ENCODE peak calls at places on chromosomes 3 and 15, in eight cellular contexts. C is neural crest cell, K is mucosa of descending colon, D is Panc1, G is HFFc6, L is H9, V is fibroblast of lung, U is cardiac fibroblast. H is an unnamed sample.

GRCh38 chr15:72141171-72142084 is 23.2 kb downstream of the SENP8 start:
- DNase-seq in C (no peak), K (no peak), D (no peak), G (no peak), L (no peak), V (no peak), U (no peak), H (no peak)

GRCh38 chr3:24174637-24175036 is 229.6 kb downstream of the NR1D2 start:
- DNase-seq in C (no peak), K (no peak), D (no peak), G (no peak), L (no peak), V (no peak), U (no peak), H (no peak)

GRCh38 chr15:87871738-87872315 is 384.7 kb downstream of the NTRK3 start:
- DNase-seq in C (no peak), K (no peak), D (no peak), G (peak), L (no peak), V (peak), U (peak), H (no peak)

GRCh38 chr3:179768080-179768479 is 115.2 kb downstream of the USP13 start:
- DNase-seq in C (peak), K (peak), D (no peak), G (peak), L (peak), V (peak), U (peak), H (peak)

GRCh38 chr15:101407439-101407838 is 82.1 kb downstream of the PCSK6 start:
- DNase-seq in C (no peak), K (no peak), D (no peak), G (no peak), L (no peak), V (no peak), U (no peak), H (no peak)

GRCh38 chr15:78308422-78309021 is 9.1 kb upstream of the SKIC8 start:
- DNase-seq in C (peak), K (peak), D (peak), G (peak), L (peak), V (peak), U (peak), H (peak)

GRCh38 chr15:91942676-91943417 is 89.3 kb downstream of the SLCO3A1 start:
- DNase-seq in C (no peak), K (peak), D (no peak), G (peak), L (no peak), V (peak), U (peak), H (peak)

GRCh38 chr15:42549052-42549491 is 434 bp downstream of the HAUS2 start:
- DNase-seq in C (no peak), K (no peak), D (no peak), G (peak), L (no peak), V (peak), U (peak), H (no peak)

GRCh38 chr3:146152841-146153240 is 8.1 kb downstream of the PLOD2 start:
- DNase-seq in C (no peak), K (no peak), D (no peak), G (no peak), L (no peak), V (no peak), U (no peak), H (peak)

GRCh38 chr15:38560456-38560926 is 4.1 kb downstream of the RASGRP1 start:
- DNase-seq in C (no peak), K (no peak), D (no peak), G (no peak), L (no peak), V (no peak), U (no peak), H (no peak)

GRCh38 chr15:68310178-68310810 is 32.7 kb downstream of the FEM1B start:
- DNase-seq in C (no peak), K (no peak), D (no peak), G (no peak), L (peak), V (no peak), U (no peak), H (no peak)

GRCh38 chr3:141294848-141295247 is 63.2 kb downstream of the PXYLP1 start:
- DNase-seq in C (no peak), K (no peak), D (no peak), G (peak), L (no peak), V (peak), U (peak), H (no peak)

GRCh38 chr3:169295912-169296311 is 367.6 kb downstream of the MECOM start:
- DNase-seq in C (no peak), K (no peak), D (no peak), G (no peak), L (no peak), V (no peak), U (no peak), H (no peak)

GRCh38 chr3:11655188-11655928 is 11.6 kb upstream of the VGLL4 start:
- DNase-seq in C (no peak), K (no peak), D (no peak), G (no peak), L (peak), V (no peak), U (peak), H (peak)

DNA sequence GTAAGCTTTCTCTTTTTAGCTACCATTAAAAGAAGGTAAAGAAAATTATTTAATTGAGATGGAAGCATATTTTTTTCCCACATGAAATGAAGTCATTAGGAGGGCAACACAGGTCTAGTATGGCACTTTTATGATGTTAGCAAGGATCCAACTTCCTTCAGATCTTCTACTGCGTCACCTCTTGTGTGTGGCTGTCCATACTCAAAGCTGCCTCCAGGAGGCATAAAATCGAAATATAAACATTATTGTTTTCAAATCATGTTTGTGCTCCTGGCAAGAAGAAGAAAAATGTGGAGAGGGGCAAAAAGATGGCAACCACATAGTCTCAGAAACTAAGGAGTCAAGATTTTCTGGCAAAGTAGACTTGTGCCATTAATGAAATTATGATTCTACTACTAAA is 791.7 kb upstream of the EPHA6 start:
- DNase-seq in C (no peak), K (no peak), D (no peak), G (no peak), L (no peak), V (no peak), U (no peak), H (no peak)
- TF ChIP-seq CTCF in C (peak), K (no peak), D (no peak), G (no peak), L (peak), V (no peak), U (peak), H (no peak)

DNA sequence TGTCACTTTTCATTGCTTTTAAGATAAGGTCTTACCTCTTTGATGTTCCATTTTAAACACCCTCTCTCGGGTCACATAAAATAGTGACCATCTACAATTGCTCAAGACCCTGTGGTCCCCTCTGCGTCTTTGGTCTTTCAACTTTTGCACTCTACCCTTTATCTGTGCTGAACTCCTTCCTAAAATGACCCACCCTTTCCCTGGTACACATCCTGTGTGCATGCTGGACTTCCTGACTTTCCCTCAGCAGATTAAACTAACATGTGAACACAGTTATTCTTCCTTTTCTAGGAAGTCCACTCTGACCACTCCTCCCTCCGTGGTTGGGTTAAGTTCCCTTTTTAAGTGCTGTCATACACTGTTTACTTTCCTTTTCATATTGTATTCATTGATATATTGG is 414.2 kb downstream of the GABRB3 start:
- DNase-seq in C (no peak), K (no peak), D (no peak), G (no peak), L (no peak), V (no peak), U (no peak), H (no peak)
- TF ChIP-seq CTCF in C (no peak), K (no peak), D (no peak), G (no peak), L (no peak), V (no peak), U (no peak), H (no peak)

GRCh38 chr15:64162869-64163661 is at the start of gene PPIB:
- DNase-seq in C (peak), K (peak), D (peak), G (peak), L (peak), V (peak), U (peak), H (peak)
- TF ChIP-seq CTCF in C (peak), K (peak), D (peak), G (peak), L (peak), V (peak), U (peak), H (peak)

DNA sequence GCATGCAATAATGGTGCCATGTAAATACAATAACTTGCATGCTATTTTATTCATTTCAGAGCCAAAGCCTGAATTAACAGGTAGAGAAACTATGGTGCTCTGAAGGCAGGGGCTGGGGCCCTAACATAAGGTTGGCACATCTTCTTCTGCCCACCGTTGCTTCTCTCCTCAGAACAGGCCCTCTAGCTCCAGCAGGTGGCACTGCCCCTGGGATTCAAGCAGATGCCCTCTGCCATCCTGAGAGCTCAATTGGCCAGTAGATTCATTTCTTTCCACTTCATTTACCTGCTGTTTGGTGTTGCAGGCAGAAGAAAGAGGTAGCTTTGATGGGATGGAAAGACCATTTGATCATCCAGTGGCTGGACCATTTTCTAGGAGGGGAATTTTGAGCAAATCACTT is 130.5 kb downstream of the FOXB1 start:
- DNase-seq in C (no peak), K (peak), D (no peak), G (no peak), L (no peak), V (no peak), U (no peak), H (peak)
- TF ChIP-seq CTCF in C (no peak), K (no peak), D (peak), G (peak), L (peak), V (no peak), U (no peak), H (peak)

GRCh38 chr3:192916455-192917257 is 1.0 kb downstream of the MB21D2 start:
- DNase-seq in C (peak), K (peak), D (no peak), G (peak), L (peak), V (peak), U (peak), H (peak)
- TF ChIP-seq CTCF in C (peak), K (no peak), D (no peak), G (no peak), L (no peak), V (no peak), U (no peak), H (no peak)

GRCh38 chr3:167302710-167303109 is 77.4 kb downstream of the ZBBX start:
- DNase-seq in C (no peak), K (no peak), D (no peak), G (no peak), L (no peak), V (no peak), U (no peak), H (no peak)

GRCh38 chr3:167305340-167305739 is 74.8 kb downstream of the ZBBX start:
- DNase-seq in C (no peak), K (no peak), D (no peak), G (no peak), L (no peak), V (no peak), U (no peak), H (no peak)

GRCh38 chr3:167300210-167300609 is 79.9 kb downstream of the ZBBX start:
- DNase-seq in C (no peak), K (no peak), D (no peak), G (no peak), L (no peak), V (no peak), U (no peak), H (no peak)

GRCh38 chr3:167304077-167304476 is 76.0 kb downstream of the ZBBX start:
- DNase-seq in C (no peak), K (no peak), D (no peak), G (no peak), L (no peak), V (no peak), U (no peak), H (no peak)
- TF ChIP-seq CTCF in C (no peak), K (no peak), D (no peak), G (no peak), L (no peak), V (no peak), U (no peak), H (no peak)

DNA sequence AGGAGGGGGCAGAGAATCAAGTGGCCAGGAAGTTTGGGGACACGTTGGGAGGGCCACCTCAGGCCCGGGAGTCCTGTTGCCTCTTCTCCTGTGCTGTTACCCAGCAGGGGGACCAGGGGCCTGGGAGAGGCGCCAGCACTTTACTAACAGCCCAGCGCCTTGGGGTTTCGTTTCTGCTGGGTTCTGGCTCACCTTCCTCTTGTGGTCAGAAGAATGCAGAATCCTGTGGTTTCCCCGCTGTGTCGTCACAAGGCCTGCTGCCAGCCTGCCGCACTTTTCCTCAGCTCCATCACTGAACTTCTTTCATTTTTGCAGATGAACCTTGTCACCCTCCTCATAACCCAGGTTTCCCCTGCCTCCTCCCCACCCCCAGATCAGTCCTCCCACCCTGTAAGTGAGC is 67.7 kb downstream of the SLC30A4 start:
- DNase-seq in C (no peak), K (peak), D (no peak), G (peak), L (no peak), V (peak), U (peak), H (peak)
- TF ChIP-seq CTCF in C (no peak), K (no peak), D (no peak), G (peak), L (no peak), V (no peak), U (peak), H (no peak)

GRCh38 chr3:468172-468571 is 271.6 kb downstream of the CHL1 start:
- DNase-seq in C (no peak), K (no peak), D (peak), G (no peak), L (no peak), V (peak), U (no peak), H (peak)
- TF ChIP-seq CTCF in C (peak), K (no peak), D (peak), G (peak), L (peak), V (peak), U (peak), H (peak)

GRCh38 chr3:123169492-123169929 is 32.2 kb upstream of the SEC22A start:
- DNase-seq in C (no peak), K (no peak), D (no peak), G (no peak), L (no peak), V (no peak), U (no peak), H (no peak)
- TF ChIP-seq CTCF in C (no peak), K (no peak), D (no peak), G (no peak), L (no peak), V (no peak), U (no peak), H (no peak)

H was measured in Calu3.